ENCODE peak calls at places on chromosomes 13 and 19, in eight cellular contexts. One of them, this sample, is unnamed.

GRCh38 chr19:55197531-55197930 is 11.8 kb downstream of the PTPRH start:
- DNase-seq in ovary: no peak
- DNase-seq in CD4-positive, alpha-beta T cell: no peak
- DNase-seq in neural progenitor cell: peak; percentile 39
- DNase-seq in fibroblast of lung: no peak
- DNase-seq in heart right ventricle: no peak
- DNase-seq in tibial artery: no peak
- DNase-seq in IMR-90: no peak
- DNase-seq in this sample: no peak

GRCh38 chr13:21684576-21684975 is 13.7 kb downstream of the FGF9 start:
- DNase-seq in CD4-positive, alpha-beta T cell: no peak
- DNase-seq in ovary: no peak
- DNase-seq in heart right ventricle: no peak
- DNase-seq in fibroblast of lung: peak; percentile 17
- DNase-seq in IMR-90: peak; percentile 51
- DNase-seq in tibial artery: no peak
- DNase-seq in neural progenitor cell: no peak
- DNase-seq in this sample: no peak

GRCh38 chr13:65470781-65471180 is 1759.4 kb downstream of the PCDH9 start:
- DNase-seq in neural progenitor cell: no peak
- DNase-seq in heart right ventricle: no peak
- DNase-seq in ovary: no peak
- DNase-seq in fibroblast of lung: peak; percentile 50
- DNase-seq in tibial artery: no peak
- DNase-seq in CD4-positive, alpha-beta T cell: no peak
- DNase-seq in IMR-90: peak; percentile 70
- DNase-seq in this sample: no peak

GRCh38 chr13:44719857-44720671 is 143.9 kb upstream of the TSC22D1 start:
- DNase-seq in ovary: no peak
- DNase-seq in neural progenitor cell: no peak
- DNase-seq in IMR-90: peak; percentile 75
- DNase-seq in fibroblast of lung: peak; percentile 99
- DNase-seq in tibial artery: peak; percentile 35
- DNase-seq in CD4-positive, alpha-beta T cell: no peak
- DNase-seq in heart right ventricle: no peak
- DNase-seq in this sample: no peak

GRCh38 chr13:23160241-23161175 is 20.3 kb upstream of the SGCG start:
- DNase-seq in ovary: no peak
- DNase-seq in CD4-positive, alpha-beta T cell: no peak
- DNase-seq in heart right ventricle: no peak
- DNase-seq in neural progenitor cell: peak; percentile 53
- DNase-seq in tibial artery: no peak
- DNase-seq in fibroblast of lung: peak; percentile 2
- DNase-seq in IMR-90: no peak
- DNase-seq in this sample: no peak

GRCh38 chr13:33052446-33052845 is 36.2 kb downstream of the KL start:
- DNase-seq in ovary: no peak
- DNase-seq in tibial artery: no peak
- DNase-seq in CD4-positive, alpha-beta T cell: no peak
- DNase-seq in IMR-90: peak; percentile 53
- DNase-seq in heart right ventricle: no peak
- DNase-seq in fibroblast of lung: peak; percentile 83
- DNase-seq in neural progenitor cell: no peak
- DNase-seq in this sample: no peak

GRCh38 chr13:80612804-80613203 is 271.9 kb upstream of the SPRY2 start:
- DNase-seq in CD4-positive, alpha-beta T cell: no peak
- DNase-seq in fibroblast of lung: no peak
- DNase-seq in neural progenitor cell: peak; percentile 10
- DNase-seq in ovary: no peak
- DNase-seq in IMR-90: no peak
- DNase-seq in tibial artery: no peak
- DNase-seq in heart right ventricle: no peak
- DNase-seq in this sample: no peak

GRCh38 chr19:51743405-51743804 is 8.3 kb downstream of the FPR1 start:
- DNase-seq in ovary: no peak
- DNase-seq in heart right ventricle: no peak
- DNase-seq in IMR-90: no peak
- DNase-seq in fibroblast of lung: peak; percentile 44
- DNase-seq in tibial artery: no peak
- DNase-seq in CD4-positive, alpha-beta T cell: no peak
- DNase-seq in neural progenitor cell: no peak
- DNase-seq in this sample: no peak

GRCh38 chr13:28489975-28490550 is 4.9 kb downstream of the FLT1 start:
- DNase-seq in neural progenitor cell: no peak
- DNase-seq in ovary: no peak
- DNase-seq in tibial artery: no peak
- DNase-seq in IMR-90: no peak
- DNase-seq in heart right ventricle: no peak
- DNase-seq in fibroblast of lung: no peak
- DNase-seq in CD4-positive, alpha-beta T cell: no peak
- DNase-seq in this sample: no peak

GRCh38 chr19:3809881-3810707 is 23.9 kb upstream of the MATK start:
- DNase-seq in IMR-90: no peak
- DNase-seq in heart right ventricle: no peak
- DNase-seq in neural progenitor cell: no peak
- DNase-seq in ovary: no peak
- DNase-seq in fibroblast of lung: no peak
- DNase-seq in tibial artery: no peak
- DNase-seq in CD4-positive, alpha-beta T cell: no peak
- DNase-seq in this sample: no peak

GRCh38 chr13:111323950-111324651 is 3.7 kb downstream of the TEX29 start:
- DNase-seq in neural progenitor cell: no peak
- DNase-seq in heart right ventricle: no peak
- DNase-seq in fibroblast of lung: no peak
- DNase-seq in CD4-positive, alpha-beta T cell: no peak
- DNase-seq in ovary: no peak
- DNase-seq in IMR-90: peak; percentile 5
- DNase-seq in tibial artery: peak; percentile 10
- DNase-seq in this sample: no peak

DNA sequence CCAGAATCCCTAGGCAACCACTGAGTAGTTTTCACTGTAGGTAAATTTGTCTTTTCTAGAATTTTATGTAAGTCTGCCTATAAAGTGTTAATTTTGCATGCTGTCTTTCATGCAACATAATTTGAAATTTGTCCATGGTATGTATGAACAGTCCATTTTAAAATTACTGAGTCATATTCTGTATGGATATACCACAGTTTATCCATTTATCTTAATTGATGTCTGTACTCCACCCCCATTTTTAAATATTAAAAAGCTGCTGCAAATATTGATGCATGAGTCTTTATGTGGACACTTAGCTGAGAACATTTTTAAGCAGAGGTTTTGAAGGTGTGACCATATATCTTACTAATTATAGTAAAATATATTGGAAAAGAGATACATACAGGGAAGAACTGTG is 9.0 kb downstream of the ZNF134 start:
- DNase-seq in heart right ventricle: no peak
- DNase-seq in neural progenitor cell: no peak
- DNase-seq in CD4-positive, alpha-beta T cell: no peak
- DNase-seq in ovary: no peak
- DNase-seq in IMR-90: no peak
- DNase-seq in tibial artery: no peak
- DNase-seq in fibroblast of lung: no peak
- DNase-seq in this sample: no peak
- H3K9me3 ChIP-seq in heart right ventricle: peaks cover 47% of the 10 kb centered on the region
- H3K9me3 ChIP-seq in neural progenitor cell: peaks cover 68% of the 10 kb centered on the region
- H3K9me3 ChIP-seq in CD4-positive, alpha-beta T cell: peaks cover 90% of the 10 kb centered on the region
- H3K9me3 ChIP-seq in ovary: peaks cover 48% of the 10 kb centered on the region
- H3K9me3 ChIP-seq in IMR-90: peaks cover 70% of the 10 kb centered on the region
- H3K9me3 ChIP-seq in tibial artery: peaks cover 99% of the 10 kb centered on the region
- H3K9me3 ChIP-seq in fibroblast of lung: peaks cover 18% of the 10 kb centered on the region
- H3K9me3 ChIP-seq in this sample: peaks cover 53% of the 10 kb centered on the region

DNA sequence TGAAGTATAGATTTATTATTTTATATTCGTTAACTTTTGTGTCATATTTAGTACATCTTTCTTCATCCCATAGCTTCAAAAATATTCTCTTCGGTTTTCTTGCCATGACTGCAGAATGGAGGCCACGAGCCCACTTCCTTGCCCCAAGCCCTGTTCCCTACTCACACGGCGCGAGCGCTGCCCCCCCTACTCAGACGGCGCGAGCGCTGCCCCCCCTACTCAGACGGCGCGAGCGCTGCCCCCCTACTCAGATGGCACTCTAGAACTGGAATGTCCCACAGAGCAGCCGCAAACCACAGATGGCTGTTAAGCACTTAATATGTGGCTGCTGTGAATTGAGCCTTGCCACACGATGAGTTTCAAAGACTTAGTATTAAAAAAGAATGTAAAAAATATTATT is 102.2 kb upstream of the PEG3 start:
- DNase-seq in ovary: peak; percentile 71
- DNase-seq in heart right ventricle: peak; percentile 36
- DNase-seq in IMR-90: no peak
- DNase-seq in tibial artery: no peak
- DNase-seq in fibroblast of lung: no peak
- DNase-seq in neural progenitor cell: peak; percentile 25
- DNase-seq in CD4-positive, alpha-beta T cell: no peak
- DNase-seq in this sample: no peak
- H3K9me3 ChIP-seq in ovary: no peaks in the 10 kb centered on the region
- H3K9me3 ChIP-seq in heart right ventricle: no peaks in the 10 kb centered on the region
- H3K9me3 ChIP-seq in IMR-90: peaks cover 32% of the 10 kb centered on the region
- H3K9me3 ChIP-seq in tibial artery: no peaks in the 10 kb centered on the region
- H3K9me3 ChIP-seq in fibroblast of lung: no peaks in the 10 kb centered on the region
- H3K9me3 ChIP-seq in neural progenitor cell: peaks cover 13% of the 10 kb centered on the region
- H3K9me3 ChIP-seq in CD4-positive, alpha-beta T cell: peaks cover 33% of the 10 kb centered on the region
- H3K9me3 ChIP-seq in this sample: peaks cover 10% of the 10 kb centered on the region

DNA sequence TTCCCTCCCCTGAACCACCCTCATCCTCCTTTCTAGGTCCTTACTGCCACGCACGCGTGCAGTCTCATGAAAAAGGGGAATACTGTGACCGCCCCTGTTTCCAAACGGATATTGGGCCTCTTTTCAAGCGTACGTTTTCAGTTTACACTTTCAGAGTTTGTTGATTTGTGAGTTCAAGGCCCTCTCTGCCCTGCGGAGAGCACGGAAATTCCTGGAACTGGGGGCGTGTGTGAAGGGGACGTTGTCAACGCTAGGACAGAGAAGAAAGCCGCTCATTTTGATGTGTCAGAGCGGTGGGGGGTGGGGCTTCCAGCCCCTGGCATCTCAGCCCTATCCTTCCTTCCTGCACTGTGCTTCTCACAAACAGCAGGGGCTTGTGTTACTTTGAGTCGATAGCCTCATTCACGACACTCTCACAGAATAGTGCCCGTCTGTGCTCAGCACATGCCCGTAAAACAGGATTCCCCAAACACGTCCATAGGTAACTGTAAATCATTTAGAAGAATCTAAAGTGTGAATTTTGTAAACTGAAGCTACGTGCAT is 137.6 kb upstream of the PEG3 start:
- DNase-seq in ovary: peak; percentile 57
- DNase-seq in neural progenitor cell: no peak
- DNase-seq in heart right ventricle: no peak
- DNase-seq in IMR-90: no peak
- DNase-seq in tibial artery: no peak
- DNase-seq in fibroblast of lung: no peak
- DNase-seq in CD4-positive, alpha-beta T cell: no peak
- DNase-seq in this sample: no peak
- H3K9me3 ChIP-seq in ovary: no peaks in the 10 kb centered on the region
- H3K9me3 ChIP-seq in neural progenitor cell: peaks cover 6% of the 10 kb centered on the region
- H3K9me3 ChIP-seq in heart right ventricle: no peaks in the 10 kb centered on the region
- H3K9me3 ChIP-seq in IMR-90: peaks cover 51% of the 10 kb centered on the region
- H3K9me3 ChIP-seq in tibial artery: no peaks in the 10 kb centered on the region
- H3K9me3 ChIP-seq in fibroblast of lung: no peaks in the 10 kb centered on the region
- H3K9me3 ChIP-seq in CD4-positive, alpha-beta T cell: peaks cover 31% of the 10 kb centered on the region
- H3K9me3 ChIP-seq in this sample: no peaks in the 10 kb centered on the region

GRCh38 chr19:21910318-21910717 is 74.3 kb upstream of the ZNF43 start:
- DNase-seq in neural progenitor cell: no peak
- DNase-seq in IMR-90: no peak
- DNase-seq in heart right ventricle: no peak
- DNase-seq in CD4-positive, alpha-beta T cell: no peak
- DNase-seq in ovary: no peak
- DNase-seq in fibroblast of lung: no peak
- DNase-seq in tibial artery: no peak
- DNase-seq in this sample: no peak

GRCh38 chr19:21912654-21913053 is 76.7 kb upstream of the ZNF43 start:
- DNase-seq in fibroblast of lung: no peak
- DNase-seq in IMR-90: no peak
- DNase-seq in tibial artery: no peak
- DNase-seq in heart right ventricle: no peak
- DNase-seq in CD4-positive, alpha-beta T cell: no peak
- DNase-seq in neural progenitor cell: no peak
- DNase-seq in ovary: no peak
- DNase-seq in this sample: no peak

GRCh38 chr19:21915411-21915810 is 79.4 kb upstream of the ZNF43 start:
- DNase-seq in neural progenitor cell: no peak
- DNase-seq in ovary: no peak
- DNase-seq in CD4-positive, alpha-beta T cell: no peak
- DNase-seq in tibial artery: no peak
- DNase-seq in IMR-90: no peak
- DNase-seq in heart right ventricle: no peak
- DNase-seq in fibroblast of lung: no peak
- DNase-seq in this sample: no peak
- H3K9me3 ChIP-seq in neural progenitor cell: no peaks in the 10 kb centered on the region
- H3K9me3 ChIP-seq in ovary: no peaks in the 10 kb centered on the region
- H3K9me3 ChIP-seq in CD4-positive, alpha-beta T cell: peaks cover 7% of the 10 kb centered on the region
- H3K9me3 ChIP-seq in tibial artery: peaks cover 21% of the 10 kb centered on the region
- H3K9me3 ChIP-seq in IMR-90: peaks cover 33% of the 10 kb centered on the region
- H3K9me3 ChIP-seq in heart right ventricle: no peaks in the 10 kb centered on the region
- H3K9me3 ChIP-seq in fibroblast of lung: no peaks in the 10 kb centered on the region
- H3K9me3 ChIP-seq in this sample: no peaks in the 10 kb centered on the region